ENCODE peak calls at places on chromosomes 12 and 14, in nine cellular contexts. T is suprapubic skin, A is A549, Y is SK-N-SH, Q is sigmoid colon, Z is stomach, U is ovary, B is HepG2, V is upper lobe of left lung. K is an unnamed sample.

GRCh38 chr12:91622981-91623380 is 440.4 kb upstream of the DCN start:
- DNase-seq in T (no peak), A (no peak), Y (no peak), Q (no peak), Z (no peak), U (no peak), B (no peak), V (no peak), K (no peak)

GRCh38 chr14:89638888-89639287 is 221.9 kb upstream of the FOXN3 start:
- DNase-seq in T (no peak), A (no peak), Y (no peak), Q (no peak), Z (no peak), U (no peak), B (no peak), V (no peak), K (no peak)

GRCh38 chr14:60654303-60654925 is 5.1 kb upstream of the SIX1 start:
- DNase-seq in T (no peak), A (no peak), Y (peak; percentile 44), Q (no peak), Z (no peak), U (no peak), B (no peak), V (no peak), K (no peak)

GRCh38 chr12:120169946-120170345 is 24.6 kb downstream of the GCN1 start:
- DNase-seq in T (no peak), A (no peak), Y (no peak), Q (no peak), Z (no peak), U (no peak), B (no peak), V (no peak), K (no peak)

GRCh38 chr12:128266559-128267245 is at the start of gene TMEM132C:
- DNase-seq in T (no peak), A (no peak), Y (no peak), Q (no peak), Z (no peak), U (peak; percentile 17), B (no peak), V (no peak), K (no peak)

GRCh38 chr14:52054678-52055077 is 14.2 kb downstream of the NID2 start:
- DNase-seq in T (no peak), A (no peak), Y (no peak), Q (no peak), Z (no peak), U (no peak), B (no peak), V (no peak), K (no peak)

GRCh38 chr12:2806700-2807099 is 5.8 kb upstream of the ITFG2 start:
- DNase-seq in T (no peak), A (no peak), Y (no peak), Q (no peak), Z (no peak), U (no peak), B (no peak), V (no peak), K (no peak)

GRCh38 chr14:70317969-70318634 is 41.4 kb downstream of the COX16 start:
- DNase-seq in T (no peak), A (peak; percentile 78), Y (peak; percentile 63), Q (no peak), Z (peak; percentile 47), U (no peak), B (peak; percentile 97), V (no peak), K (no peak)

GRCh38 chr12:93776581-93777018 is 99.4 kb downstream of the CRADD start:
- DNase-seq in T (no peak), A (no peak), Y (no peak), Q (no peak), Z (no peak), U (no peak), B (no peak), V (no peak), K (no peak)

GRCh38 chr12:113719911-113720591 is 246.1 kb downstream of the RBM19 start:
- DNase-seq in T (no peak), A (no peak), Y (no peak), Q (no peak), Z (no peak), U (no peak), B (no peak), V (no peak), K (no peak)

GRCh38 chr14:75277796-75278421 is 719 bp upstream of the FOS start:
- DNase-seq in T (no peak), A (no peak), Y (no peak), Q (no peak), Z (no peak), U (no peak), B (no peak), V (no peak), K (no peak)

GRCh38 chr12:54439096-54439495 is 20.0 kb upstream of the ITGA5 start:
- DNase-seq in T (no peak), A (no peak), Y (no peak), Q (no peak), Z (no peak), U (no peak), B (no peak), V (no peak), K (no peak)

DNA sequence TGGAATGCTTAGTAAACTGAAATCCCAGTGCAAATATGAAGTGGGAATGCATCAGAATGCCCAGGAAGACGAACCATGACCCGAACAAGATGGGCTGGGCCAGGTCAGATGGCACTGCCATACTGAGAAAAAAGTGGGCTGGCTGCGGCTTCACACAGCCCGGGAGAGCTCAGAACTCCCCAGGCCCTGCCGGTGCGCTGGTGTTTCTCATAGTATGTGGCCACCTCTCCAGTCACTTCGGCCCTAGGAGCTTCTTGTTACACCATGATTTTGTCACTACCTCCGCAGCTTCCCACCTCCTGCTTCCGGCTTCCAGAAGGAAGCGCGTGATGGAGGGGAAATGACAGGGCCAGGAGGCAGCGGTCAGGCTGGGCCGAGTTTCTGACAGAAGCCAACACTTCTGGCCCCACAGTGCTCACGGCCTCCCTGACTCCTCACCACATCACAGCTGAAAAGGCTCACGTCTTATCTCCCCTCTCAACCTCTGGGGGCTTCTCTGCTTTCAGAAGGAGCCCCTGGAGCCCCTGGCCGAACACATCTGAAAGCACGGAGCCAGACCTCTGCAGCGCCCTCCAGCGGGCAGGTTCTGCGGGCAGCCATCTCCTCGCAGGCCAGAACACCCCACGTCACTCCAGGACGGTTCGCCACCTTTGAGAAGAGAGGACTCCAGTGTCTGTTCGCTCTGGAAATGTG is 30.7 kb downstream of the DAD1 start:
- DNase-seq in T (no peak), A (no peak), Y (no peak), Q (no peak), Z (no peak), U (no peak), B (peak; percentile 53), V (no peak), K (no peak)
- TF ChIP-seq CTCF in T (no peak), A (no peak), Y (peak; percentile 22), Q (no peak), Z (no peak), U (no peak), B (peak; percentile 58), V (peak; percentile 4), K (no peak)

DNA sequence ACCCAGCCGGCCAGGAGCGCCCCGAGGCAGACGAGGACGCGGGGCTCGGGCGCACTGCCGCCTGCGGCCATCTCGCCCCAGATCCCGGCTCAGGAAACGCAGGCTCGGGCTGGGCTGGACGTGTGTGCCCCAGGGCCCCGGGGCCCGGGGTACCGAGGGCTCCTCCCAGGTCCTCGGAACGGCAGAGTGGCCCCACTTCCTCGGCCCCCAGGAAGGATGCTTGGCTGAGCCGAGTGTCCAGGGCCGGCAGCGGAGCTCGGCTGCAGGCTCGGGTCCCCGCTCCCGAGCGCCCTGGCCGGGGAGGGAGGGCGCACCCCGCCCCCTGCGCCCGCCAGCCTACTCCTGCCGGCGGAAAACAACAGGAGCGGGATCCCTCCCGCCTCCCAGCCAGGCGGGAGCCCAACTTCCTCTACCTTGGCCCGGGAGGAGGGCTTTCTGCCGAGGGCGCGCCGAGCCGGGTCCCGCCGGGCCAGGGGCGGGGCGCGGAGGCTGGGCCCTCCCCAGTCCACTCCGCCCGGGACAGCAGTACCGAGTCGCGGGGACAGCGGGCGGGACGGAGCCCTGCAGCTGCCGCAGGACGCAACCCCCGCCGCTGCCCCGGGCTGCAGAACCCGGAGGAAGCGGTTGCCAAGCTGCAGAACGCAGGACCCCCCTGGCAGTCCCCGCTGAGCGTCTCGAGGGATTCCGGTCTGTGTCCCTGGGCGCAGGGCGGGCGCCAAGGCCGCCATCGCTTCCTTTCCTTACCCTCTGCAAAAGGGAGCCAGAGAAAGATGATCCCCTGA is at the start of gene VSIG10:
- DNase-seq in T (peak; percentile 84), A (peak; percentile 81), Y (peak; percentile 95), Q (peak; percentile 91), Z (peak; percentile 86), U (peak; percentile 65), B (peak; percentile 71), V (peak; percentile 89), K (peak; percentile 27)
- TF ChIP-seq EP300 in T (no peak), A (no peak), Y (no peak), Q (no peak), Z (no peak), U (no peak), B (no peak), V (no peak), K (peak; percentile 44)

DNA sequence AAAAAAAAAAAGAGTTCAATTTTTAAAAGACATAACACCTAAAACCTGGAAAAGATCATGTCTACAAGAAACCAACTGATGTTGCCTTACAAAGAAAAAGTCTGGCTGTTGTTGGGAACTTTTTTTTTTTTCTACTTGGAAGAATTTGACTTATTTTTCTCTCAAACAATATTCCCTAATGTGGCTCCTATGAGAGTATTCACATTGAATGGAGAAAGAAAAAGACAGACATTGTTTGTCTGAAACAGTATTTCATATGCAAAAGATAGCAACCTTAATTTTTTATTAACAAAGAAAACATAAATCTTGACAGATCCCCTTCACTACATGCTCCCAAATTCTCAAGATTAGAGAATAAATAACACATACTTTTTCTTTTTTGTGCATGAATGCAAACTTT is 5.0 kb upstream of the OTX2 start:
- DNase-seq in T (no peak), A (no peak), Y (no peak), Q (no peak), Z (no peak), U (no peak), B (no peak), V (no peak), K (no peak)
- H3K4me3 ChIP-seq in T (no peak overlapping the region), A (no peak overlapping the region), Y (no peak overlapping the region), Q (no peak overlapping the region), Z (no peak overlapping the region), U (no peak overlapping the region), B (no peak overlapping the region), V (no peak overlapping the region), K (no peak overlapping the region)

GRCh38 chr14:104819361-104819771 is 18.5 kb downstream of the ZBTB42 start:
- DNase-seq in T (no peak), A (no peak), Y (no peak), Q (peak; percentile 53), Z (peak; percentile 23), U (no peak), B (no peak), V (no peak), K (no peak)

GRCh38 chr14:104821229-104821945 is 20.5 kb downstream of the ZBTB42 start:
- DNase-seq in T (no peak), A (no peak), Y (no peak), Q (peak; percentile 65), Z (no peak), U (no peak), B (no peak), V (no peak), K (no peak)

GRCh38 chr14:104821971-104822608 is 21.2 kb downstream of the ZBTB42 start:
- DNase-seq in T (no peak), A (no peak), Y (no peak), Q (peak; percentile 49), Z (peak; percentile 23), U (no peak), B (no peak), V (no peak), K (no peak)

GRCh38 chr14:104818714-104819161 is 17.8 kb downstream of the ZBTB42 start:
- DNase-seq in T (no peak), A (no peak), Y (no peak), Q (peak; percentile 34), Z (peak; percentile 20), U (no peak), B (no peak), V (no peak), K (no peak)

GRCh38 chr14:104820669-104821228 is 19.8 kb downstream of the ZBTB42 start:
- DNase-seq in T (no peak), A (peak; percentile 82), Y (peak; percentile 92), Q (peak; percentile 79), Z (peak; percentile 76), U (peak; percentile 66), B (peak; percentile 81), V (peak; percentile 77), K (no peak)
- TF ChIP-seq CTCF in T (peak; percentile 51), A (no peak), Y (peak; percentile 41), Q (peak; percentile 12), Z (peak; percentile 46), U (peak; percentile 39), B (peak; percentile 94), V (peak; percentile 40), K (peak; percentile 25)

K was measured in tibial nerve.